ENCODE peak calls at places on chromosomes 11 and 22, in eight cellular contexts. F is NCI-H1092 treated with DMSO at 0.1 percent for 48 hours, Y is iris pigment epithelial cell, X is T-helper 1 cell, W is endothelial cell, G is GM23338, A is brain microvascular endothelial cell, J is ACHN. M is an unnamed sample.

GRCh38 chr11:124763156-124763947 is 1.3 kb upstream of the ESAM start:
- DNase-seq in W (peak), X (peak), F (peak), J (peak), G (peak), A (peak), Y (peak), M (peak)

GRCh38 chr11:63855975-63856374 is 17.1 kb downstream of the MARK2 start:
- DNase-seq in J (no peak), Y (no peak), A (no peak), X (no peak), F (no peak), W (no peak), G (no peak), M (no peak)

GRCh38 chr22:48507595-48508350 is 1319.9 kb downstream of the BRD1 start:
- DNase-seq in A (no peak), F (no peak), Y (no peak), J (no peak), X (no peak), W (no peak), G (no peak), M (no peak)

GRCh38 chr11:71997594-71997993 is 1.1 kb upstream of the IL18BP start:
- DNase-seq in G (no peak), X (no peak), A (no peak), J (no peak), Y (no peak), F (no peak), W (no peak), M (no peak)

GRCh38 chr22:19547620-19548019 is 23.4 kb upstream of the CLDN5 start:
- DNase-seq in X (no peak), W (no peak), F (no peak), Y (no peak), A (no peak), J (no peak), G (no peak), M (no peak)

GRCh38 chr22:29117799-29118477 is 45.1 kb downstream of the KREMEN1 start:
- DNase-seq in Y (peak), F (no peak), J (no peak), W (no peak), X (no peak), G (no peak), A (no peak), M (no peak)

GRCh38 chr11:33713162-33713913 is 12.7 kb upstream of the C11orf91 start:
- DNase-seq in W (no peak), X (no peak), J (no peak), G (no peak), A (no peak), F (no peak), Y (no peak), M (no peak)

GRCh38 chr11:76793834-76794291 is 10.7 kb downstream of the TSKU start:
- DNase-seq in A (no peak), J (no peak), X (no peak), W (no peak), G (no peak), Y (no peak), F (no peak), M (no peak)

GRCh38 chr11:35804446-35805040 is 139.3 kb upstream of the LDLRAD3 start:
- DNase-seq in Y (no peak), A (no peak), W (no peak), F (no peak), X (no peak), J (no peak), G (no peak), M (no peak)

GRCh38 chr22:42928969-42929837 is 72.1 kb upstream of the ARFGAP3 start:
- DNase-seq in A (no peak), J (no peak), Y (peak), W (no peak), G (no peak), X (no peak), F (no peak), M (no peak)

GRCh38 chr22:50046481-50047245 is 11.4 kb downstream of the TTLL8 start:
- DNase-seq in Y (no peak), W (no peak), J (no peak), X (no peak), A (no peak), F (no peak), G (no peak), M (no peak)

GRCh38 chr22:44033689-44034088 is 9.6 kb downstream of the PARVB start:
- DNase-seq in A (peak), W (no peak), J (no peak), G (peak), Y (peak), F (no peak), X (no peak), M (no peak)

GRCh38 chr22:44380716-44381500 is 68.2 kb upstream of the SHISAL1 start:
- DNase-seq in J (no peak), A (no peak), Y (no peak), F (peak), W (no peak), X (no peak), G (no peak), M (no peak)

GRCh38 chr11:68282141-68282860 is 10.5 kb upstream of the C11orf24 start:
- DNase-seq in A (no peak), G (no peak), X (peak), W (no peak), Y (no peak), F (no peak), J (no peak), M (no peak)

GRCh38 chr22:28716686-28717085 is 24.9 kb downstream of the CHEK2 start:
- DNase-seq in X (no peak), A (peak), J (no peak), W (no peak), F (no peak), G (no peak), Y (peak), M (no peak)

GRCh38 chr22:23522642-23523251 is 57.3 kb downstream of the IGLL1 start:
- DNase-seq in A (no peak), X (no peak), G (peak), F (peak), J (no peak), Y (no peak), W (no peak), M (no peak)

GRCh38 chr22:19410941-19411689 is 20.4 kb downstream of the HIRA start:
- DNase-seq in F (peak), Y (no peak), A (no peak), W (no peak), X (no peak), G (no peak), J (no peak), M (no peak)

GRCh38 chr11:64742087-64742939 is 1.6 kb downstream of the RASGRP2 start:
- DNase-seq in G (peak), Y (peak), F (no peak), A (no peak), J (peak), X (no peak), W (peak), M (no peak)

GRCh38 chr11:1345752-1346513 is 36.5 kb upstream of the TOLLIP start:
- DNase-seq in X (no peak), J (no peak), Y (no peak), A (no peak), W (no peak), G (no peak), F (no peak), M (no peak)

GRCh38 chr11:44633641-44634040 is 68.2 kb downstream of the CD82 start:
- DNase-seq in Y (no peak), X (no peak), G (no peak), W (no peak), A (no peak), J (peak), F (peak), M (no peak)

GRCh38 chr11:64058494-64058893 is 22.8 kb downstream of the FLRT1 start:
- DNase-seq in W (no peak), F (peak), J (no peak), Y (no peak), X (no peak), A (no peak), G (no peak), M (no peak)

GRCh38 chr11:69958308-69958707 is 119.8 kb upstream of the ANO1 start:
- DNase-seq in J (no peak), W (no peak), G (no peak), F (no peak), X (no peak), Y (peak), A (peak), M (no peak)

GRCh38 chr22:29691636-29692326 is 28.0 kb upstream of the CABP7 start:
- DNase-seq in X (no peak), G (peak), F (peak), Y (no peak), W (no peak), A (no peak), J (no peak), M (no peak)

GRCh38 chr11:74312321-74312720 is 881 bp upstream of the P4HA3 start:
- DNase-seq in F (no peak), W (no peak), G (no peak), J (no peak), A (no peak), Y (no peak), X (no peak), M (no peak)

GRCh38 chr22:37526376-37526775 is 7.2 kb upstream of the CARD10 start:
- DNase-seq in J (no peak), Y (no peak), G (no peak), F (no peak), W (no peak), A (peak), X (no peak), M (no peak)

GRCh38 chr22:32920734-32921133 is 119.2 kb downstream of the TIMP3 start:
- DNase-seq in W (no peak), G (no peak), J (no peak), X (no peak), F (no peak), A (no peak), Y (no peak), M (no peak)

GRCh38 chr22:46580940-46581579 is 39.1 kb upstream of the GRAMD4 start:
- DNase-seq in J (no peak), F (no peak), Y (no peak), G (no peak), A (no peak), W (no peak), X (no peak), M (no peak)

GRCh38 chr11:112086422-112087191 is at the start of the genes SDHD and TIMM8B:
- DNase-seq in J (peak), W (peak), G (peak), F (peak), Y (peak), A (peak), X (peak), M (peak)

GRCh38 chr22:47029244-47030001 is 267.0 kb downstream of the TBC1D22A start:
- DNase-seq in F (no peak), A (no peak), W (no peak), Y (no peak), G (no peak), X (no peak), J (no peak), M (no peak)

GRCh38 chr22:37222440-37222971 is 10.2 kb upstream of the SSTR3 start:
- DNase-seq in A (no peak), Y (no peak), X (peak), J (no peak), G (no peak), F (no peak), W (no peak), M (no peak)

GRCh38 chr11:9072790-9073189 is 18.6 kb downstream of the SCUBE2 start:
- DNase-seq in F (no peak), X (no peak), W (no peak), A (no peak), Y (no peak), J (no peak), G (no peak), M (no peak)

GRCh38 chr22:28800308-28801041 is at the start of gene XBP1:
- DNase-seq in G (peak), X (peak), Y (peak), J (peak), A (peak), W (peak), F (peak), M (peak)

M was measured in T-helper 9 cell.